ENCODE peak calls at places on chromosomes 4 and X, in five cellular contexts. B is GM20000, Y is hippocampal formation, C is HFF-Myc, H is PC-3. V is an unnamed sample.

GRCh38 chrX:2507904-2508630 is 7.3 kb upstream of the DHRSX start:
- DNase-seq in Y (no peak), C (no peak), B (no peak), H (no peak), V (no peak)

GRCh38 chrX:130669233-130669632 is 233.8 kb downstream of the ENOX2 start:
- DNase-seq in C (no peak), B (no peak), Y (no peak), H (peak), V (no peak)

GRCh38 chrX:39773923-39774803 is 323.6 kb downstream of the BCOR start:
- DNase-seq in Y (no peak), B (no peak), H (no peak), C (no peak), V (no peak)

GRCh38 chr4:30386266-30386895 is 333.8 kb upstream of the PCDH7 start:
- DNase-seq in B (no peak), C (no peak), Y (no peak), H (peak), V (no peak)

GRCh38 chr4:101345596-101346311 is 1.6 kb downstream of the PPP3CA start:
- DNase-seq in C (no peak), Y (no peak), H (peak), B (peak), V (peak)

GRCh38 chr4:113300384-113301011 is 251.0 kb downstream of the ANK2 start:
- DNase-seq in H (peak), B (no peak), Y (no peak), C (no peak), V (no peak)

GRCh38 chr4:101104264-101105052 is 242.9 kb downstream of the PPP3CA start:
- DNase-seq in Y (no peak), B (peak), C (no peak), H (no peak), V (no peak)

GRCh38 chr4:156595041-156595440 is 376.6 kb downstream of the PDGFC start:
- DNase-seq in B (no peak), C (no peak), Y (peak), H (peak), V (no peak)

GRCh38 chr4:153153339-153153851 is 50.8 kb upstream of the TRIM2 start:
- DNase-seq in B (peak), Y (peak), H (peak), C (no peak), V (peak)

GRCh38 chr4:70714061-70714468 is 7.7 kb upstream of the RUFY3 start:
- DNase-seq in B (no peak), C (no peak), H (no peak), Y (no peak), V (no peak)

GRCh38 chr4:186240452-186240847 is 13.1 kb downstream of the KLKB1 start:
- DNase-seq in H (no peak), B (no peak), Y (no peak), C (no peak), V (no peak)

GRCh38 chr4:121900132-121900983 is 30.1 kb upstream of the BBS7 start:
- DNase-seq in B (peak), Y (peak), C (peak), H (peak), V (peak)

GRCh38 chrX:154373340-154374306 is 811 bp downstream of the FLNA start:
- DNase-seq in Y (peak), C (no peak), B (peak), H (peak), V (no peak)

GRCh38 chr4:56112377-56112776 is 163.6 kb downstream of the CEP135 start:
- DNase-seq in B (no peak), C (no peak), Y (no peak), H (no peak), V (no peak)

GRCh38 chrX:75107863-75108509 is 48.1 kb downstream of the ABCB7 start:
- DNase-seq in H (no peak), Y (no peak), C (no peak), B (no peak), V (no peak)

GRCh38 chr4:15784959-15785634 is 7.0 kb downstream of the CD38 start:
- DNase-seq in B (peak), H (no peak), Y (no peak), C (no peak), V (no peak)

GRCh38 chr4:176030391-176030790 is 35.2 kb upstream of the WDR17 start:
- DNase-seq in C (no peak), H (no peak), B (no peak), Y (no peak), V (no peak)

GRCh38 chrX:119686087-119686639 is 6.8 kb downstream of the SEPTIN6 start:
- DNase-seq in Y (no peak), C (no peak), B (no peak), H (no peak), V (no peak)

GRCh38 chr4:13516315-13516860 is 27.9 kb downstream of the NKX3-2 start:
- DNase-seq in C (no peak), B (no peak), Y (no peak), H (no peak), V (no peak)

GRCh38 chr4:27176400-27176799 is 315.8 kb downstream of the STIM2 start:
- DNase-seq in B (no peak), C (no peak), H (peak), Y (peak), V (no peak)

GRCh38 chr4:124980276-124980752 is 267.8 kb upstream of the ANKRD50 start:
- DNase-seq in C (no peak), B (no peak), H (peak), Y (no peak), V (no peak)

GRCh38 chr4:3762753-3763511 is 3.3 kb upstream of the ADRA2C start:
- DNase-seq in B (no peak), C (no peak), Y (no peak), H (no peak), V (no peak)

GRCh38 chr4:152684587-152684986 is 4.8 kb upstream of the TMEM154 start:
- DNase-seq in Y (no peak), H (no peak), C (no peak), B (no peak), V (no peak)

GRCh38 chr4:94803181-94803580 is 45.4 kb downstream of the BMPR1B start:
- DNase-seq in C (no peak), Y (no peak), H (no peak), B (no peak), V (no peak)

V was measured in dorsolateral prefrontal cortex.